ENCODE peak calls at places on chromosomes 7 and 10, in nine cellular contexts. One of them, this sample, is unnamed.

GRCh38 chr10:132592790-132593788 is 55.5 kb downstream of the INPP5A start:
- DNase-seq in NCI-H460: no peak
- DNase-seq in nephron progenitor cell: no peak
- DNase-seq in activated naive CD8-positive, alpha-beta T cell treated with anti-CD3 and anti-CD28 coated beads for 36 hours: no peak
- DNase-seq in AG20443: no peak
- DNase-seq in T47D: no peak
- DNase-seq in tibial artery: peak
- DNase-seq in Ammon's horn: no peak
- DNase-seq in aorta: peak
- DNase-seq in this sample: no peak

GRCh38 chr10:31345886-31346285 is 26.9 kb downstream of the ZEB1 start:
- DNase-seq in NCI-H460: no peak
- DNase-seq in nephron progenitor cell: no peak
- DNase-seq in activated naive CD8-positive, alpha-beta T cell treated with anti-CD3 and anti-CD28 coated beads for 36 hours: no peak
- DNase-seq in AG20443: peak
- DNase-seq in T47D: no peak
- DNase-seq in tibial artery: no peak
- DNase-seq in Ammon's horn: no peak
- DNase-seq in aorta: no peak
- DNase-seq in this sample: no peak

GRCh38 chr7:24419070-24419469 is 135.1 kb downstream of the NPY start:
- DNase-seq in NCI-H460: no peak
- DNase-seq in nephron progenitor cell: no peak
- DNase-seq in activated naive CD8-positive, alpha-beta T cell treated with anti-CD3 and anti-CD28 coated beads for 36 hours: no peak
- DNase-seq in AG20443: no peak
- DNase-seq in T47D: peak
- DNase-seq in tibial artery: no peak
- DNase-seq in Ammon's horn: no peak
- DNase-seq in aorta: no peak
- DNase-seq in this sample: no peak

GRCh38 chr10:119242191-119242590 is 34.8 kb downstream of the GRK5 start:
- DNase-seq in NCI-H460: no peak
- DNase-seq in nephron progenitor cell: no peak
- DNase-seq in activated naive CD8-positive, alpha-beta T cell treated with anti-CD3 and anti-CD28 coated beads for 36 hours: no peak
- DNase-seq in AG20443: no peak
- DNase-seq in T47D: no peak
- DNase-seq in tibial artery: no peak
- DNase-seq in Ammon's horn: no peak
- DNase-seq in aorta: no peak
- DNase-seq in this sample: no peak

GRCh38 chr7:73700070-73700423 is 16.6 kb downstream of the BUD23 start:
- DNase-seq in NCI-H460: no peak
- DNase-seq in nephron progenitor cell: no peak
- DNase-seq in activated naive CD8-positive, alpha-beta T cell treated with anti-CD3 and anti-CD28 coated beads for 36 hours: no peak
- DNase-seq in AG20443: no peak
- DNase-seq in T47D: no peak
- DNase-seq in tibial artery: no peak
- DNase-seq in Ammon's horn: no peak
- DNase-seq in aorta: no peak
- DNase-seq in this sample: no peak

GRCh38 chr10:44787480-44788075 is 123.6 kb upstream of the TMEM72 start:
- DNase-seq in NCI-H460: no peak
- DNase-seq in nephron progenitor cell: no peak
- DNase-seq in activated naive CD8-positive, alpha-beta T cell treated with anti-CD3 and anti-CD28 coated beads for 36 hours: no peak
- DNase-seq in AG20443: no peak
- DNase-seq in T47D: no peak
- DNase-seq in tibial artery: no peak
- DNase-seq in Ammon's horn: no peak
- DNase-seq in aorta: no peak
- DNase-seq in this sample: no peak

GRCh38 chr7:151404216-151405011 is 5.4 kb downstream of the WDR86 start:
- DNase-seq in NCI-H460: no peak
- DNase-seq in nephron progenitor cell: no peak
- DNase-seq in activated naive CD8-positive, alpha-beta T cell treated with anti-CD3 and anti-CD28 coated beads for 36 hours: no peak
- DNase-seq in AG20443: peak
- DNase-seq in T47D: no peak
- DNase-seq in tibial artery: no peak
- DNase-seq in Ammon's horn: no peak
- DNase-seq in aorta: peak
- DNase-seq in this sample: no peak

GRCh38 chr7:30412810-30413504 is 65.6 kb downstream of the NOD1 start:
- DNase-seq in NCI-H460: peak
- DNase-seq in nephron progenitor cell: no peak
- DNase-seq in activated naive CD8-positive, alpha-beta T cell treated with anti-CD3 and anti-CD28 coated beads for 36 hours: no peak
- DNase-seq in AG20443: peak
- DNase-seq in T47D: peak
- DNase-seq in tibial artery: no peak
- DNase-seq in Ammon's horn: peak
- DNase-seq in aorta: no peak
- DNase-seq in this sample: no peak

GRCh38 chr7:408651-409343 is 110.8 kb downstream of the PDGFA start:
- DNase-seq in NCI-H460: no peak
- DNase-seq in nephron progenitor cell: no peak
- DNase-seq in activated naive CD8-positive, alpha-beta T cell treated with anti-CD3 and anti-CD28 coated beads for 36 hours: no peak
- DNase-seq in AG20443: no peak
- DNase-seq in T47D: no peak
- DNase-seq in tibial artery: peak
- DNase-seq in Ammon's horn: no peak
- DNase-seq in aorta: peak
- DNase-seq in this sample: no peak

GRCh38 chr10:5663692-5664427 is 2.5 kb downstream of the ASB13 start:
- DNase-seq in NCI-H460: no peak
- DNase-seq in nephron progenitor cell: peak
- DNase-seq in activated naive CD8-positive, alpha-beta T cell treated with anti-CD3 and anti-CD28 coated beads for 36 hours: no peak
- DNase-seq in AG20443: no peak
- DNase-seq in T47D: no peak
- DNase-seq in tibial artery: no peak
- DNase-seq in Ammon's horn: no peak
- DNase-seq in aorta: no peak
- DNase-seq in this sample: no peak

GRCh38 chr7:41491313-41491712 is 211.6 kb downstream of the INHBA start:
- DNase-seq in NCI-H460: no peak
- DNase-seq in nephron progenitor cell: no peak
- DNase-seq in activated naive CD8-positive, alpha-beta T cell treated with anti-CD3 and anti-CD28 coated beads for 36 hours: no peak
- DNase-seq in AG20443: no peak
- DNase-seq in T47D: no peak
- DNase-seq in tibial artery: no peak
- DNase-seq in Ammon's horn: no peak
- DNase-seq in aorta: no peak
- DNase-seq in this sample: no peak

GRCh38 chr7:13846386-13846785 is 143.1 kb downstream of the ETV1 start:
- DNase-seq in NCI-H460: no peak
- DNase-seq in nephron progenitor cell: no peak
- DNase-seq in activated naive CD8-positive, alpha-beta T cell treated with anti-CD3 and anti-CD28 coated beads for 36 hours: no peak
- DNase-seq in AG20443: no peak
- DNase-seq in T47D: no peak
- DNase-seq in tibial artery: no peak
- DNase-seq in Ammon's horn: no peak
- DNase-seq in aorta: no peak
- DNase-seq in this sample: no peak

GRCh38 chr7:2070151-2070763 is 162.5 kb downstream of the MAD1L1 start:
- DNase-seq in NCI-H460: no peak
- DNase-seq in nephron progenitor cell: no peak
- DNase-seq in activated naive CD8-positive, alpha-beta T cell treated with anti-CD3 and anti-CD28 coated beads for 36 hours: no peak
- DNase-seq in AG20443: peak
- DNase-seq in T47D: no peak
- DNase-seq in tibial artery: no peak
- DNase-seq in Ammon's horn: no peak
- DNase-seq in aorta: no peak
- DNase-seq in this sample: no peak

GRCh38 chr7:42315631-42316030 is 78.6 kb upstream of the GLI3 start:
- DNase-seq in NCI-H460: no peak
- DNase-seq in nephron progenitor cell: no peak
- DNase-seq in activated naive CD8-positive, alpha-beta T cell treated with anti-CD3 and anti-CD28 coated beads for 36 hours: no peak
- DNase-seq in AG20443: peak
- DNase-seq in T47D: no peak
- DNase-seq in tibial artery: no peak
- DNase-seq in Ammon's horn: no peak
- DNase-seq in aorta: no peak
- DNase-seq in this sample: no peak

GRCh38 chr10:116723428-116724281 is 18.7 kb downstream of the HSPA12A start:
- DNase-seq in NCI-H460: no peak
- DNase-seq in nephron progenitor cell: no peak
- DNase-seq in activated naive CD8-positive, alpha-beta T cell treated with anti-CD3 and anti-CD28 coated beads for 36 hours: peak
- DNase-seq in AG20443: no peak
- DNase-seq in T47D: no peak
- DNase-seq in tibial artery: peak
- DNase-seq in Ammon's horn: no peak
- DNase-seq in aorta: no peak
- DNase-seq in this sample: no peak

GRCh38 chr7:74498354-74498753 is 44.6 kb downstream of the GTF2IRD1 start:
- DNase-seq in NCI-H460: no peak
- DNase-seq in nephron progenitor cell: no peak
- DNase-seq in activated naive CD8-positive, alpha-beta T cell treated with anti-CD3 and anti-CD28 coated beads for 36 hours: no peak
- DNase-seq in AG20443: no peak
- DNase-seq in T47D: no peak
- DNase-seq in tibial artery: no peak
- DNase-seq in Ammon's horn: no peak
- DNase-seq in aorta: no peak
- DNase-seq in this sample: no peak

GRCh38 chr10:68158031-68158430 is 48.7 kb downstream of the MYPN start:
- DNase-seq in NCI-H460: no peak
- DNase-seq in nephron progenitor cell: no peak
- DNase-seq in activated naive CD8-positive, alpha-beta T cell treated with anti-CD3 and anti-CD28 coated beads for 36 hours: no peak
- DNase-seq in AG20443: no peak
- DNase-seq in T47D: no peak
- DNase-seq in tibial artery: no peak
- DNase-seq in Ammon's horn: no peak
- DNase-seq in aorta: no peak
- DNase-seq in this sample: no peak

GRCh38 chr7:40418445-40418844 is 283.6 kb downstream of the SUGCT start:
- DNase-seq in NCI-H460: no peak
- DNase-seq in nephron progenitor cell: no peak
- DNase-seq in activated naive CD8-positive, alpha-beta T cell treated with anti-CD3 and anti-CD28 coated beads for 36 hours: no peak
- DNase-seq in AG20443: no peak
- DNase-seq in T47D: no peak
- DNase-seq in tibial artery: no peak
- DNase-seq in Ammon's horn: no peak
- DNase-seq in aorta: no peak
- DNase-seq in this sample: no peak

GRCh38 chr10:97850446-97850845 is 803 bp downstream of the GOLGA7B start:
- DNase-seq in NCI-H460: no peak
- DNase-seq in nephron progenitor cell: no peak
- DNase-seq in activated naive CD8-positive, alpha-beta T cell treated with anti-CD3 and anti-CD28 coated beads for 36 hours: peak
- DNase-seq in AG20443: no peak
- DNase-seq in T47D: no peak
- DNase-seq in tibial artery: no peak
- DNase-seq in Ammon's horn: peak
- DNase-seq in aorta: no peak
- DNase-seq in this sample: no peak

This sample was measured in ureter.